ENCODE peak calls at places on chromosomes 2 and 18, in six cellular contexts. One of them, this sample, is unnamed.

GRCh38 chr2:11368059-11368572 is 23.7 kb upstream of the ROCK2 start:
- DNase-seq in NCI-H1417: no peak
- DNase-seq in stimulated activated CD4-positive, alpha-beta T cell treated with anti-CD3 and anti-CD28 coated beads, TNF-alpha, amount 100 ng/mL, for 1 hour: no peak
- DNase-seq in activated CD8-positive, alpha-beta memory T cell treated with anti-CD3 and anti-CD28 coated beads for 48 hours: no peak
- DNase-seq in lower leg skin: no peak
- DNase-seq in mesothelial cell of epicardium: no peak
- DNase-seq in this sample: no peak

GRCh38 chr2:239944706-239945551 is 80.2 kb downstream of the NDUFA10 start:
- DNase-seq in NCI-H1417: no peak
- DNase-seq in stimulated activated CD4-positive, alpha-beta T cell treated with anti-CD3 and anti-CD28 coated beads, TNF-alpha, amount 100 ng/mL, for 1 hour: no peak
- DNase-seq in activated CD8-positive, alpha-beta memory T cell treated with anti-CD3 and anti-CD28 coated beads for 48 hours: no peak
- DNase-seq in lower leg skin: no peak
- DNase-seq in mesothelial cell of epicardium: no peak
- DNase-seq in this sample: no peak

GRCh38 chr2:230326453-230327417 is at the start of gene SP140L:
- DNase-seq in NCI-H1417: peak; percentile 54
- DNase-seq in stimulated activated CD4-positive, alpha-beta T cell treated with anti-CD3 and anti-CD28 coated beads, TNF-alpha, amount 100 ng/mL, for 1 hour: peak; percentile 55
- DNase-seq in activated CD8-positive, alpha-beta memory T cell treated with anti-CD3 and anti-CD28 coated beads for 48 hours: peak; percentile 44
- DNase-seq in lower leg skin: peak; percentile 44
- DNase-seq in mesothelial cell of epicardium: no peak
- DNase-seq in this sample: no peak

GRCh38 chr2:177445223-177445622 is 52.6 kb downstream of the AGPS start:
- DNase-seq in NCI-H1417: no peak
- DNase-seq in stimulated activated CD4-positive, alpha-beta T cell treated with anti-CD3 and anti-CD28 coated beads, TNF-alpha, amount 100 ng/mL, for 1 hour: no peak
- DNase-seq in activated CD8-positive, alpha-beta memory T cell treated with anti-CD3 and anti-CD28 coated beads for 48 hours: no peak
- DNase-seq in lower leg skin: no peak
- DNase-seq in mesothelial cell of epicardium: no peak
- DNase-seq in this sample: no peak

GRCh38 chr2:157743051-157743450 is 114.4 kb upstream of the ACVR1C start:
- DNase-seq in NCI-H1417: no peak
- DNase-seq in stimulated activated CD4-positive, alpha-beta T cell treated with anti-CD3 and anti-CD28 coated beads, TNF-alpha, amount 100 ng/mL, for 1 hour: no peak
- DNase-seq in activated CD8-positive, alpha-beta memory T cell treated with anti-CD3 and anti-CD28 coated beads for 48 hours: no peak
- DNase-seq in lower leg skin: no peak
- DNase-seq in mesothelial cell of epicardium: no peak
- DNase-seq in this sample: no peak

GRCh38 chr2:47082976-47083375 is 72.1 kb downstream of the STPG4 start:
- DNase-seq in NCI-H1417: no peak
- DNase-seq in stimulated activated CD4-positive, alpha-beta T cell treated with anti-CD3 and anti-CD28 coated beads, TNF-alpha, amount 100 ng/mL, for 1 hour: no peak
- DNase-seq in activated CD8-positive, alpha-beta memory T cell treated with anti-CD3 and anti-CD28 coated beads for 48 hours: no peak
- DNase-seq in lower leg skin: no peak
- DNase-seq in mesothelial cell of epicardium: no peak
- DNase-seq in this sample: no peak

GRCh38 chr2:120683081-120683480 is 52.6 kb upstream of the GLI2 start:
- DNase-seq in NCI-H1417: no peak
- DNase-seq in stimulated activated CD4-positive, alpha-beta T cell treated with anti-CD3 and anti-CD28 coated beads, TNF-alpha, amount 100 ng/mL, for 1 hour: no peak
- DNase-seq in activated CD8-positive, alpha-beta memory T cell treated with anti-CD3 and anti-CD28 coated beads for 48 hours: no peak
- DNase-seq in lower leg skin: no peak
- DNase-seq in mesothelial cell of epicardium: no peak
- DNase-seq in this sample: no peak

GRCh38 chr2:91477731-91478672 is 2786.5 kb downstream of the RPIA start:
- DNase-seq in NCI-H1417: no peak
- DNase-seq in stimulated activated CD4-positive, alpha-beta T cell treated with anti-CD3 and anti-CD28 coated beads, TNF-alpha, amount 100 ng/mL, for 1 hour: no peak
- DNase-seq in activated CD8-positive, alpha-beta memory T cell treated with anti-CD3 and anti-CD28 coated beads for 48 hours: no peak
- DNase-seq in lower leg skin: no peak
- DNase-seq in mesothelial cell of epicardium: peak; percentile 45
- DNase-seq in this sample: no peak

GRCh38 chr18:7452331-7452730 is 114.8 kb upstream of the PTPRM start:
- DNase-seq in NCI-H1417: no peak
- DNase-seq in stimulated activated CD4-positive, alpha-beta T cell treated with anti-CD3 and anti-CD28 coated beads, TNF-alpha, amount 100 ng/mL, for 1 hour: no peak
- DNase-seq in activated CD8-positive, alpha-beta memory T cell treated with anti-CD3 and anti-CD28 coated beads for 48 hours: no peak
- DNase-seq in lower leg skin: no peak
- DNase-seq in mesothelial cell of epicardium: no peak
- DNase-seq in this sample: no peak

GRCh38 chr2:165794520-165794882 is 454 bp upstream of the GALNT3 start:
- DNase-seq in NCI-H1417: no peak
- DNase-seq in stimulated activated CD4-positive, alpha-beta T cell treated with anti-CD3 and anti-CD28 coated beads, TNF-alpha, amount 100 ng/mL, for 1 hour: peak; percentile 14
- DNase-seq in activated CD8-positive, alpha-beta memory T cell treated with anti-CD3 and anti-CD28 coated beads for 48 hours: peak; percentile 20
- DNase-seq in lower leg skin: peak; percentile 29
- DNase-seq in mesothelial cell of epicardium: no peak
- DNase-seq in this sample: no peak

GRCh38 chr2:23584054-23584745 is 199.2 kb downstream of the KLHL29 start:
- DNase-seq in NCI-H1417: peak; percentile 81
- DNase-seq in stimulated activated CD4-positive, alpha-beta T cell treated with anti-CD3 and anti-CD28 coated beads, TNF-alpha, amount 100 ng/mL, for 1 hour: no peak
- DNase-seq in activated CD8-positive, alpha-beta memory T cell treated with anti-CD3 and anti-CD28 coated beads for 48 hours: no peak
- DNase-seq in lower leg skin: no peak
- DNase-seq in mesothelial cell of epicardium: no peak
- DNase-seq in this sample: peak; percentile 66

GRCh38 chr2:27627963-27628766 is 647 bp downstream of the CCDC121 start:
- DNase-seq in NCI-H1417: peak; percentile 31
- DNase-seq in stimulated activated CD4-positive, alpha-beta T cell treated with anti-CD3 and anti-CD28 coated beads, TNF-alpha, amount 100 ng/mL, for 1 hour: no peak
- DNase-seq in activated CD8-positive, alpha-beta memory T cell treated with anti-CD3 and anti-CD28 coated beads for 48 hours: no peak
- DNase-seq in lower leg skin: no peak
- DNase-seq in mesothelial cell of epicardium: no peak
- DNase-seq in this sample: no peak

GRCh38 chr2:237184192-237184922 is 98.7 kb downstream of the COPS8 start:
- DNase-seq in NCI-H1417: no peak
- DNase-seq in stimulated activated CD4-positive, alpha-beta T cell treated with anti-CD3 and anti-CD28 coated beads, TNF-alpha, amount 100 ng/mL, for 1 hour: no peak
- DNase-seq in activated CD8-positive, alpha-beta memory T cell treated with anti-CD3 and anti-CD28 coated beads for 48 hours: no peak
- DNase-seq in lower leg skin: peak; percentile 9
- DNase-seq in mesothelial cell of epicardium: no peak
- DNase-seq in this sample: no peak

GRCh38 chr2:97355887-97356286 is 233.8 kb downstream of the ANKRD36B start:
- DNase-seq in NCI-H1417: no peak
- DNase-seq in stimulated activated CD4-positive, alpha-beta T cell treated with anti-CD3 and anti-CD28 coated beads, TNF-alpha, amount 100 ng/mL, for 1 hour: no peak
- DNase-seq in activated CD8-positive, alpha-beta memory T cell treated with anti-CD3 and anti-CD28 coated beads for 48 hours: no peak
- DNase-seq in lower leg skin: no peak
- DNase-seq in mesothelial cell of epicardium: no peak
- DNase-seq in this sample: no peak

GRCh38 chr2:65165595-65165994 is 35.7 kb upstream of the RAB1A start:
- DNase-seq in NCI-H1417: no peak
- DNase-seq in stimulated activated CD4-positive, alpha-beta T cell treated with anti-CD3 and anti-CD28 coated beads, TNF-alpha, amount 100 ng/mL, for 1 hour: no peak
- DNase-seq in activated CD8-positive, alpha-beta memory T cell treated with anti-CD3 and anti-CD28 coated beads for 48 hours: no peak
- DNase-seq in lower leg skin: no peak
- DNase-seq in mesothelial cell of epicardium: no peak
- DNase-seq in this sample: no peak

GRCh38 chr2:26811261-26811660 is 25.4 kb downstream of the CENPA start:
- DNase-seq in NCI-H1417: no peak
- DNase-seq in stimulated activated CD4-positive, alpha-beta T cell treated with anti-CD3 and anti-CD28 coated beads, TNF-alpha, amount 100 ng/mL, for 1 hour: no peak
- DNase-seq in activated CD8-positive, alpha-beta memory T cell treated with anti-CD3 and anti-CD28 coated beads for 48 hours: no peak
- DNase-seq in lower leg skin: no peak
- DNase-seq in mesothelial cell of epicardium: no peak
- DNase-seq in this sample: no peak

GRCh38 chr2:192007819-192008218 is 160.9 kb upstream of the CAVIN2 start:
- DNase-seq in NCI-H1417: peak; percentile 10
- DNase-seq in stimulated activated CD4-positive, alpha-beta T cell treated with anti-CD3 and anti-CD28 coated beads, TNF-alpha, amount 100 ng/mL, for 1 hour: no peak
- DNase-seq in activated CD8-positive, alpha-beta memory T cell treated with anti-CD3 and anti-CD28 coated beads for 48 hours: no peak
- DNase-seq in lower leg skin: no peak
- DNase-seq in mesothelial cell of epicardium: no peak
- DNase-seq in this sample: no peak

GRCh38 chr18:28904789-28905364 is 727.9 kb upstream of the CDH2 start:
- DNase-seq in NCI-H1417: no peak
- DNase-seq in stimulated activated CD4-positive, alpha-beta T cell treated with anti-CD3 and anti-CD28 coated beads, TNF-alpha, amount 100 ng/mL, for 1 hour: no peak
- DNase-seq in activated CD8-positive, alpha-beta memory T cell treated with anti-CD3 and anti-CD28 coated beads for 48 hours: no peak
- DNase-seq in lower leg skin: no peak
- DNase-seq in mesothelial cell of epicardium: no peak
- DNase-seq in this sample: no peak

GRCh38 chr2:98514879-98515570 is 70.4 kb downstream of the INPP4A start:
- DNase-seq in NCI-H1417: no peak
- DNase-seq in stimulated activated CD4-positive, alpha-beta T cell treated with anti-CD3 and anti-CD28 coated beads, TNF-alpha, amount 100 ng/mL, for 1 hour: no peak
- DNase-seq in activated CD8-positive, alpha-beta memory T cell treated with anti-CD3 and anti-CD28 coated beads for 48 hours: no peak
- DNase-seq in lower leg skin: no peak
- DNase-seq in mesothelial cell of epicardium: no peak
- DNase-seq in this sample: no peak

GRCh38 chr2:10964076-10964812 is 52.5 kb downstream of the KCNF1 start:
- DNase-seq in NCI-H1417: no peak
- DNase-seq in stimulated activated CD4-positive, alpha-beta T cell treated with anti-CD3 and anti-CD28 coated beads, TNF-alpha, amount 100 ng/mL, for 1 hour: no peak
- DNase-seq in activated CD8-positive, alpha-beta memory T cell treated with anti-CD3 and anti-CD28 coated beads for 48 hours: no peak
- DNase-seq in lower leg skin: no peak
- DNase-seq in mesothelial cell of epicardium: no peak
- DNase-seq in this sample: no peak

GRCh38 chr18:3466051-3466450 is 16.1 kb downstream of the TGIF1 start:
- DNase-seq in NCI-H1417: no peak
- DNase-seq in stimulated activated CD4-positive, alpha-beta T cell treated with anti-CD3 and anti-CD28 coated beads, TNF-alpha, amount 100 ng/mL, for 1 hour: no peak
- DNase-seq in activated CD8-positive, alpha-beta memory T cell treated with anti-CD3 and anti-CD28 coated beads for 48 hours: no peak
- DNase-seq in lower leg skin: peak; percentile 48
- DNase-seq in mesothelial cell of epicardium: no peak
- DNase-seq in this sample: no peak

GRCh38 chr2:180761224-180761623 is 219.2 kb upstream of the UBE2E3 start:
- DNase-seq in NCI-H1417: no peak
- DNase-seq in stimulated activated CD4-positive, alpha-beta T cell treated with anti-CD3 and anti-CD28 coated beads, TNF-alpha, amount 100 ng/mL, for 1 hour: no peak
- DNase-seq in activated CD8-positive, alpha-beta memory T cell treated with anti-CD3 and anti-CD28 coated beads for 48 hours: no peak
- DNase-seq in lower leg skin: no peak
- DNase-seq in mesothelial cell of epicardium: no peak
- DNase-seq in this sample: no peak

GRCh38 chr18:28574175-28574574 is 397.2 kb upstream of the CDH2 start:
- DNase-seq in NCI-H1417: no peak
- DNase-seq in stimulated activated CD4-positive, alpha-beta T cell treated with anti-CD3 and anti-CD28 coated beads, TNF-alpha, amount 100 ng/mL, for 1 hour: no peak
- DNase-seq in activated CD8-positive, alpha-beta memory T cell treated with anti-CD3 and anti-CD28 coated beads for 48 hours: no peak
- DNase-seq in lower leg skin: no peak
- DNase-seq in mesothelial cell of epicardium: no peak
- DNase-seq in this sample: no peak

GRCh38 chr2:191870744-191871143 is 23.9 kb upstream of the CAVIN2 start:
- DNase-seq in NCI-H1417: no peak
- DNase-seq in stimulated activated CD4-positive, alpha-beta T cell treated with anti-CD3 and anti-CD28 coated beads, TNF-alpha, amount 100 ng/mL, for 1 hour: no peak
- DNase-seq in activated CD8-positive, alpha-beta memory T cell treated with anti-CD3 and anti-CD28 coated beads for 48 hours: no peak
- DNase-seq in lower leg skin: no peak
- DNase-seq in mesothelial cell of epicardium: no peak
- DNase-seq in this sample: no peak

GRCh38 chr2:10449838-10450691 is 1.9 kb upstream of the ODC1 start:
- DNase-seq in NCI-H1417: no peak
- DNase-seq in stimulated activated CD4-positive, alpha-beta T cell treated with anti-CD3 and anti-CD28 coated beads, TNF-alpha, amount 100 ng/mL, for 1 hour: no peak
- DNase-seq in activated CD8-positive, alpha-beta memory T cell treated with anti-CD3 and anti-CD28 coated beads for 48 hours: no peak
- DNase-seq in lower leg skin: no peak
- DNase-seq in mesothelial cell of epicardium: no peak
- DNase-seq in this sample: no peak

GRCh38 chr2:223594259-223594658 is 7.9 kb downstream of the SCG2 start:
- DNase-seq in NCI-H1417: no peak
- DNase-seq in stimulated activated CD4-positive, alpha-beta T cell treated with anti-CD3 and anti-CD28 coated beads, TNF-alpha, amount 100 ng/mL, for 1 hour: no peak
- DNase-seq in activated CD8-positive, alpha-beta memory T cell treated with anti-CD3 and anti-CD28 coated beads for 48 hours: no peak
- DNase-seq in lower leg skin: no peak
- DNase-seq in mesothelial cell of epicardium: no peak
- DNase-seq in this sample: no peak

GRCh38 chr18:77970814-77971213 is 721.2 kb downstream of the GALR1 start:
- DNase-seq in NCI-H1417: no peak
- DNase-seq in stimulated activated CD4-positive, alpha-beta T cell treated with anti-CD3 and anti-CD28 coated beads, TNF-alpha, amount 100 ng/mL, for 1 hour: no peak
- DNase-seq in activated CD8-positive, alpha-beta memory T cell treated with anti-CD3 and anti-CD28 coated beads for 48 hours: no peak
- DNase-seq in lower leg skin: no peak
- DNase-seq in mesothelial cell of epicardium: no peak
- DNase-seq in this sample: no peak

GRCh38 chr2:20179755-20180594 is 45.0 kb downstream of the SDC1 start:
- DNase-seq in NCI-H1417: no peak
- DNase-seq in stimulated activated CD4-positive, alpha-beta T cell treated with anti-CD3 and anti-CD28 coated beads, TNF-alpha, amount 100 ng/mL, for 1 hour: no peak
- DNase-seq in activated CD8-positive, alpha-beta memory T cell treated with anti-CD3 and anti-CD28 coated beads for 48 hours: no peak
- DNase-seq in lower leg skin: no peak
- DNase-seq in mesothelial cell of epicardium: no peak
- DNase-seq in this sample: no peak

GRCh38 chr2:16320716-16321115 is 344.9 kb downstream of the CYRIA start:
- DNase-seq in NCI-H1417: peak; percentile 34
- DNase-seq in stimulated activated CD4-positive, alpha-beta T cell treated with anti-CD3 and anti-CD28 coated beads, TNF-alpha, amount 100 ng/mL, for 1 hour: no peak
- DNase-seq in activated CD8-positive, alpha-beta memory T cell treated with anti-CD3 and anti-CD28 coated beads for 48 hours: no peak
- DNase-seq in lower leg skin: no peak
- DNase-seq in mesothelial cell of epicardium: no peak
- DNase-seq in this sample: no peak